ENCODE peak calls at places on chromosomes 7 and 10, in ten cellular contexts. Q is kidney, S is AG10803, D is cardiac fibroblast, V is A549, R is lung, O is foreskin fibroblast, T is upper lobe of right lung, M is HCT116, I is GM13976. U is an unnamed sample.

GRCh38 chr10:42242135-42242805 is 396.1 kb downstream of the ZNF33B start:
- DNase-seq in Q (no peak), S (no peak), D (no peak), V (no peak), R (no peak), O (peak), T (no peak), M (no peak), I (no peak), U (no peak)

GRCh38 chr10:103911021-103911459 is 6.9 kb downstream of the STN1 start:
- DNase-seq in Q (no peak), S (no peak), D (no peak), V (no peak), R (no peak), O (no peak), T (no peak), M (no peak), I (peak), U (no peak)

GRCh38 chr10:132659206-132660091 is 121.9 kb downstream of the INPP5A start:
- DNase-seq in Q (no peak), S (no peak), D (no peak), V (no peak), R (no peak), O (no peak), T (no peak), M (no peak), I (no peak), U (no peak)

GRCh38 chr7:110595694-110596093 is 495.2 kb upstream of the LRRN3 start:
- DNase-seq in Q (no peak), S (no peak), D (no peak), V (no peak), R (no peak), O (no peak), T (no peak), M (no peak), I (no peak), U (no peak)

GRCh38 chr7:82020076-82020475 is 250.2 kb upstream of the HGF start:
- DNase-seq in Q (no peak), S (no peak), D (no peak), V (no peak), R (no peak), O (no peak), T (no peak), M (no peak), I (no peak), U (no peak)

GRCh38 chr10:77448226-77448625 is 189.4 kb downstream of the KCNMA1 start:
- DNase-seq in Q (no peak), S (no peak), D (no peak), V (no peak), R (no peak), O (no peak), T (no peak), M (no peak), I (no peak), U (no peak)

GRCh38 chr7:95375591-95376294 is 20.4 kb downstream of the PON3 start:
- DNase-seq in Q (no peak), S (no peak), D (no peak), V (no peak), R (no peak), O (no peak), T (no peak), M (no peak), I (no peak), U (no peak)

GRCh38 chr7:34837826-34838225 is 179.8 kb downstream of the NPSR1 start:
- DNase-seq in Q (no peak), S (no peak), D (no peak), V (no peak), R (no peak), O (no peak), T (no peak), M (no peak), I (no peak), U (no peak)

GRCh38 chr7:20596653-20597052 is 18.8 kb upstream of the ABCB5 start:
- DNase-seq in Q (no peak), S (peak), D (peak), V (no peak), R (no peak), O (peak), T (no peak), M (no peak), I (no peak), U (no peak)

GRCh38 chr7:81618400-81619014 is 151.3 kb downstream of the HGF start:
- DNase-seq in Q (no peak), S (peak), D (peak), V (peak), R (no peak), O (peak), T (no peak), M (peak), I (no peak), U (no peak)

GRCh38 chr10:102988404-102989314 is 70.6 kb downstream of the CNNM2 start:
- DNase-seq in Q (no peak), S (no peak), D (peak), V (no peak), R (no peak), O (peak), T (no peak), M (no peak), I (no peak), U (no peak)

GRCh38 chr7:130721486-130722277 is 12.3 kb downstream of the KLF14 start:
- DNase-seq in Q (peak), S (peak), D (peak), V (peak), R (peak), O (peak), T (peak), M (peak), I (peak), U (peak)

GRCh38 chr10:12221323-12222298 is 25.6 kb downstream of the CDC123 start:
- DNase-seq in Q (no peak), S (no peak), D (no peak), V (peak), R (no peak), O (no peak), T (no peak), M (peak), I (no peak), U (no peak)

GRCh38 chr7:64619705-64620104 is 46.2 kb upstream of the ZNF107 start:
- DNase-seq in Q (no peak), S (no peak), D (peak), V (no peak), R (no peak), O (peak), T (no peak), M (no peak), I (no peak), U (peak)

GRCh38 chr7:28245108-28245868 is 64.7 kb upstream of the JAZF1 start:
- DNase-seq in Q (no peak), S (no peak), D (peak), V (no peak), R (no peak), O (peak), T (no peak), M (no peak), I (no peak), U (no peak)

GRCh38 chr7:117169907-117170306 is 153.0 kb downstream of the WNT2 start:
- DNase-seq in Q (no peak), S (no peak), D (no peak), V (no peak), R (no peak), O (no peak), T (no peak), M (no peak), I (no peak), U (no peak)

GRCh38 chr10:69633673-69634635 is 3.9 kb downstream of the FAM241B start:
- DNase-seq in Q (no peak), S (no peak), D (no peak), V (no peak), R (no peak), O (no peak), T (no peak), M (no peak), I (peak), U (no peak)

GRCh38 chr7:47967123-47967522 is 12.3 kb downstream of the HUS1 start:
- DNase-seq in Q (no peak), S (no peak), D (no peak), V (no peak), R (no peak), O (no peak), T (no peak), M (no peak), I (no peak), U (no peak)

GRCh38 chr7:4650471-4651047 is 31.5 kb upstream of the FOXK1 start:
- DNase-seq in Q (peak), S (peak), D (peak), V (no peak), R (no peak), O (peak), T (no peak), M (no peak), I (no peak), U (peak)

GRCh38 chr7:55065079-55065478 is 46.3 kb downstream of the EGFR start:
- DNase-seq in Q (peak), S (peak), D (peak), V (peak), R (peak), O (peak), T (no peak), M (peak), I (no peak), U (no peak)

GRCh38 chr7:55065511-55066229 is 46.9 kb downstream of the EGFR start:
- DNase-seq in Q (no peak), S (peak), D (peak), V (peak), R (no peak), O (peak), T (no peak), M (peak), I (no peak), U (no peak)

GRCh38 chr7:55066938-55067337 is 48.1 kb downstream of the EGFR start:
- DNase-seq in Q (no peak), S (no peak), D (no peak), V (no peak), R (no peak), O (no peak), T (no peak), M (no peak), I (no peak), U (no peak)

GRCh38 chr7:55067748-55068147 is 48.9 kb downstream of the EGFR start:
- DNase-seq in Q (no peak), S (no peak), D (no peak), V (no peak), R (no peak), O (no peak), T (no peak), M (no peak), I (no peak), U (no peak)

GRCh38 chr7:55066479-55066878 is 47.7 kb downstream of the EGFR start:
- DNase-seq in Q (no peak), S (peak), D (peak), V (no peak), R (no peak), O (no peak), T (no peak), M (no peak), I (no peak), U (no peak)
- TF ChIP-seq CTCF in Q (no peak), S (peak), D (no peak), V (no peak), R (no peak), O (no peak), T (no peak), M (no peak), I (no peak), U (no peak)

DNA sequence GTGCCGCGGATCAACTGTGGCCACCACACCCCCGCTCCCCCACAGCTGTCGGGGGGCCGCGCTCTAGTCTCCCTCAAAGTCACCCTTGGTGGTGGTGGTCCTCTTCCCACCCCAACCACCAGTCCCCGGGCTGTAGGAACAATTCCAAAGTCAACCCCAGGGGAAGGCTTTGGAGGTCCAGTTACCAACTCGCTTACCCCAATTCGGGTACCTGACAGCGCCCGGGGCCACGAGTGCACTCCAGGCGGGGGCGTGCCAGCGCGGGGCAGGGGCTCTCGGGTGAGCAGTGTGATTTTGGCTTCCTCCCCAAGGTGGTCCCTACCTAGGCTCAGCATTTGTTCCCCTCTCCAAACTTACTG is 584 bp upstream of the ZMIZ1 start:
- DNase-seq in Q (peak), S (no peak), D (peak), V (peak), R (no peak), O (peak), T (peak), M (no peak), I (peak), U (no peak)
- TF ChIP-seq CTCF in Q (no peak), S (no peak), D (no peak), V (no peak), R (no peak), O (no peak), T (no peak), M (no peak), I (no peak), U (no peak)

DNA sequence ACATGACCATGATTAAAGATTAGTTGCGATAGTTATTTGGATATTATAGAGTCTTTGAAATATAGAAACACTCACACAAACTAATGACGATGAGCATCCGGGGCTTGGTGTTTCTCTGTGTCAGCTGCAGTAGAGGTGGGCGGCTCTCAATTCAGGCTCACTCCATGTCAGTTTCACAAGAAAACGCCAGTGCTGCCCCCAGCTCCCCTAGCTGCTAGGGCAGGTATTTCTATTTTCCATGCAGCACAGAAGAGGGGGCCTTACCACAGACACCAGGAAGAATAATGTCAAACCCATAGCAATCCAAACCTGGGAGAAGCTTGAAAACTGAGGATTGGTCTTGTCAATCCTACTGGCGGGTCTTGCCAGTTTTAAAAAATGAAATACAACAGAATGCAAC is 197.1 kb downstream of the PHTF2 start:
- DNase-seq in Q (no peak), S (no peak), D (no peak), V (no peak), R (no peak), O (no peak), T (no peak), M (no peak), I (no peak), U (no peak)
- TF ChIP-seq CTCF in Q (no peak), S (peak), D (no peak), V (no peak), R (no peak), O (no peak), T (no peak), M (no peak), I (no peak), U (no peak)

DNA sequence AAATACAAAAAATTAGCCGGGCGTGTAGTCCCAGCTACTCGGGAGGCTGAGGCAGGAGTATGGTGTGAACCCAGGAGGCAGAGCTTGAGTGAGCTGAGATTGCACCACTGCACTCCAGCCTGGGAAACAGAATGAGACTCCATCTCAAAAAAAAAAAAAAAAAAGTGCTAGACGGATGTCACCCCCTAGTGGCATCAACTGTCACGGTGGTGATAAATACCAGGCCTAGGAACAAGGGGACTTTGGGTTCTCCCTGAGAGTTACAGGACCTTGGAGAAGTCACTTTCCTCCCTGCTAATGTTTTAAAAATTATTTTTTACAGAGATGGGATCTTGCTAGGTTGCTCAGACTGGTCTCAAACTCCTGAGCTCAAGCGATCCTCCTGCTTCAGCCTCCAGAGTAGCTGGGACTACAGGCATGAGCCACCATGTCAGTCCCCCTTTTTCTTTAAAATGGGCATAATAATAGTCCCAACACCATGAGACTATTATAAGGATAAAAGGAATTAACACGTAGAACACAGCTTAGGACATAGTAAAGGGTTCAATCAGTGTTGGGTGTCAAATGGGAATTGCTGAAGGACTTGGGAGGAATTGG is 2.6 kb upstream of the TMEM130 start:
- DNase-seq in Q (no peak), S (no peak), D (no peak), V (peak), R (no peak), O (peak), T (peak), M (no peak), I (peak), U (no peak)
- TF ChIP-seq CTCF in Q (no peak), S (peak), D (peak), V (peak), R (no peak), O (no peak), T (peak), M (no peak), I (peak), U (peak)

DNA sequence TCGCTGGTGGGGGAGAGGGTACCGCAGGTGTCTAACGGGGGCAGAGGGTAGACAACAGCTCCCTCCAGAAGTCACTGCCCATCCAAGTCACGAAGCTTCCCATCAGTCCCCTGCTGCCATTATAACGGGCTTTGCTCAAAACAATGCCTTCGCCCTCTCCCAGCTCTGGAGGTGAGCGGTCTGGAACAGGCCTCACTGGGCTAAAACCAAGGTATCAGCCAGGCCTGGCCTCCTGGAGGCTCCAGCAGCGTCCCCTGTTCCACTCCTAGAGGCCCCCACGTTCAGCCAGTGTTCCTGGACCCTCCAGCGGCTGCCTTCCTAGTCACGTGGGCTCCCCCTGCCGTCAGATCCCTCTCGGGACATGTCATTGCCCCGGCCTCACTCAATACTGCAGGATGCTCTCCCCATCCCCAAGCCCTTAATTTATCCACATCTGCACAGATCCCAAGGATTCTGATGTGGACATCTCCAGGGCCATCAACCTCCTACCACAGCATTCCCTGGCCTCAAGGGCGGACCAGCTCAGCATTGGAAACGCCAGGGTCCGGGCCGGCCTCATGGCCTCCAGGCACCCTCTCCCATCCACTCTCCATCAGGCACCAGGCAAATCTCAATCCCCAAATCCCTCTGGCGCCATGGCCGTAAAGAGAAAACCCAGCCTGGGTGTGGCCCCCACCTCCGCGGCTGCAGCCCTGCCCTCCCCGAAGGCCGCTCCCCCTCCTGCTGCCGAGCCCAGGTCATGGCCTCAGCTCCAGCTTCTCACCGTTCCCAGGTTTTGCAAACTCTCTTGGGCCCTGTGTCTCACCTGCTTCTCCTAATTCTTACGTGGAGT is 104.1 kb upstream of the FAM20C start:
- DNase-seq in Q (no peak), S (no peak), D (no peak), V (no peak), R (no peak), O (no peak), T (no peak), M (no peak), I (peak), U (peak)
- TF ChIP-seq CTCF in Q (no peak), S (peak), D (peak), V (no peak), R (no peak), O (no peak), T (no peak), M (peak), I (no peak), U (no peak)